ENCODE peak calls at places on chromosomes 12 and 14, in seven cellular contexts. P, X, Y, Q, H, V and M are unnamed samples.

GRCh38 chr12:19643635-19644034 is 204.3 kb downstream of the AEBP2 start:
- DNase-seq in H (peak), P (peak), Q (no peak), V (peak), Y (no peak), X (peak), M (no peak)

GRCh38 chr14:74685054-74685453 is 27.8 kb downstream of the AREL1 start:
- DNase-seq in X (no peak), V (no peak), Y (no peak), P (no peak), H (no peak), Q (no peak), M (no peak)

GRCh38 chr12:108205864-108206263 is 76.8 kb downstream of the WSCD2 start:
- DNase-seq in Q (no peak), H (no peak), X (no peak), V (no peak), Y (no peak), P (no peak), M (no peak)

GRCh38 chr12:76042147-76042546 is 10.6 kb upstream of the PHLDA1 start:
- DNase-seq in H (no peak), V (no peak), P (no peak), X (no peak), Q (no peak), Y (no peak), M (no peak)

GRCh38 chr12:121787063-121787774 is 6.3 kb downstream of the RHOF start:
- DNase-seq in X (no peak), V (no peak), Q (no peak), H (no peak), P (no peak), Y (no peak), M (no peak)

GRCh38 chr14:92389598-92390126 is 66.7 kb downstream of the SLC24A4 start:
- DNase-seq in H (no peak), V (no peak), P (no peak), X (no peak), Y (no peak), Q (no peak), M (no peak)

GRCh38 chr12:2324375-2324774 is 271.6 kb downstream of the CACNA1C start:
- DNase-seq in Q (no peak), X (no peak), H (no peak), Y (no peak), P (no peak), V (no peak), M (no peak)

GRCh38 chr14:64704145-64704742 is at the start of gene PLEKHG3:
- DNase-seq in H (peak), Q (no peak), Y (no peak), V (peak), P (peak), X (peak), M (no peak)

GRCh38 chr12:130429656-130430505 is 92.2 kb downstream of the PIWIL1 start:
- DNase-seq in V (peak), X (no peak), Y (no peak), H (no peak), Q (no peak), P (no peak), M (no peak)

GRCh38 chr12:30810918-30811317 is 56.2 kb upstream of the CAPRIN2 start:
- DNase-seq in V (no peak), H (no peak), Y (no peak), P (no peak), Q (no peak), X (no peak), M (no peak)

GRCh38 chr14:99234982-99235491 is 37.0 kb downstream of the BCL11B start:
- DNase-seq in X (peak), H (no peak), V (peak), P (peak), Y (no peak), Q (no peak), M (no peak)

GRCh38 chr12:1339608-1340319 is 254.6 kb downstream of the FBXL14 start:
- DNase-seq in Y (no peak), H (no peak), P (no peak), V (no peak), Q (no peak), X (no peak), M (no peak)

GRCh38 chr12:42356344-42356743 is 30.4 kb downstream of the PPHLN1 start:
- DNase-seq in X (no peak), Q (no peak), V (no peak), P (no peak), H (no peak), Y (no peak), M (no peak)

GRCh38 chr12:121530600-121531355 is 50.0 kb downstream of the KDM2B start:
- DNase-seq in H (no peak), X (no peak), V (peak), Q (peak), P (no peak), Y (peak), M (peak)

GRCh38 chr12:124388679-124389536 is 94.0 kb downstream of the RFLNA start:
- DNase-seq in Y (peak), P (peak), Q (peak), V (peak), X (peak), H (peak), M (no peak)

GRCh38 chr14:69685217-69685616 is 73.8 kb downstream of the SUSD6 start:
- DNase-seq in X (no peak), Q (no peak), H (no peak), Y (no peak), V (no peak), P (no peak), M (peak)

GRCh38 chr12:57504033-57504432 is 16.2 kb downstream of the MARS1 start:
- DNase-seq in Y (no peak), P (no peak), V (no peak), H (no peak), Q (no peak), X (no peak), M (no peak)

GRCh38 chr12:109959411-109960093 is 36.6 kb downstream of the GIT2 start:
- DNase-seq in P (no peak), H (no peak), Q (no peak), Y (no peak), V (no peak), X (no peak), M (no peak)

GRCh38 chr12:109961612-109962011 is 34.6 kb downstream of the GIT2 start:
- DNase-seq in X (no peak), H (no peak), V (no peak), Q (no peak), Y (no peak), P (no peak), M (no peak)

GRCh38 chr12:109962388-109962787 is 33.8 kb downstream of the GIT2 start:
- DNase-seq in X (no peak), P (no peak), H (no peak), Y (no peak), V (peak), Q (no peak), M (no peak)

GRCh38 chr12:109963330-109963729 is 32.8 kb downstream of the GIT2 start:
- DNase-seq in Y (no peak), H (no peak), P (no peak), X (no peak), Q (no peak), V (no peak), M (no peak)

DNA sequence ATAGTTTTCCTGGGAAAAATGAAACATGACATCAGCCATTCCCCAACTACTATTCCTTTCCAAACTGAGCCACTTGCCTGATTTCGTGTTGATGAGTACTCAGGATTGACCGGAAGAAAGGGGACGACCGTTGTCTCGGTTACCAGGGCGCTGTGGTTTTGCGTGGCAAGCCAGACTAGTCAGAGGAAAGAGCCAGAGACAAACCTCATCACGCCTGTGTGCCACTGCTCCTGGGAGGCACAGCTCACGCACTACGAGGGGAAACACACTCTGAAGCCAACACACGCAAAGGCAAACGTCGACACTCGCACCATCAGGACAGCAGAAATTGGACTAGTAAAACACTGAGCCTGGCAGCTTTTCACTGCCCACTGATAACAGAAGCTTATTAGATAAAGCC is 35.0 kb downstream of the GIT2 start:
- DNase-seq in H (no peak), Y (no peak), V (no peak), X (no peak), Q (no peak), P (no peak), M (no peak)
- H3K27ac ChIP-seq in H (no peak), Y (no peak), V (no peak), X (no peak), Q (no peak), P (peak), M (no peak)

DNA sequence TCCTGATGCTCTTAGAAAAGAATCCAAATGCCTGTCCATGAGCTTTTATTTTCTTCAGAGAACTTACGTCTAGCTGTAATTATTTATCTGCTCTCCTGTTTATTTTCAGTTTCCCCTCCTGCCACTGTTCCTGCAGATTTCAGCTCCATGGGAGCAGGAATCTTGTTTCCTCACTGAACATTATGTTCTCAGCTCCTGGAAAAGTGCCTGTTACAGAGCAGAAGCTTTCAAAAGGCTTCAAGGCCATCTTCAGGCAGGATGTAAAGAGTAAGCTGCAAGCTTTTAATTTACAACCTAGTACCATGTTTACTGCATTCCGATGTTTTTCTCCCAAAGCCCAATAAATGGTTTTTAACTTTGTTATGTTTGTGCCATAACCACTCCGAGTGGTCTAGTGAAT is 98.4 kb upstream of the BTG1 start:
- DNase-seq in P (peak), H (no peak), X (no peak), Y (no peak), V (no peak), Q (no peak), M (no peak)
- H3K27ac ChIP-seq in P (no peak), H (no peak), X (no peak), Y (no peak), V (no peak), Q (no peak), M (no peak)

GRCh38 chr12:3644103-3644502 is 108.8 kb downstream of the CRACR2A start:
- DNase-seq in X (no peak), Q (no peak), V (no peak), P (no peak), H (no peak), Y (no peak), M (no peak)
- H3K27ac ChIP-seq in X (no peak), Q (no peak), V (no peak), P (no peak), H (no peak), Y (no peak), M (no peak)

GRCh38 chr14:91348861-91349465 is 68.7 kb downstream of the CCDC88C start:
- DNase-seq in V (no peak), P (no peak), X (no peak), Q (no peak), Y (no peak), H (no peak), M (no peak)
- H3K27ac ChIP-seq in V (no peak), P (no peak), X (peak), Q (peak), Y (peak), H (no peak), M (no peak)